ENCODE peak calls at places on chromosomes 7 and 10, in nine cellular contexts. K, Z, I, X, E, F, H, B and R are unnamed samples.
A peak's percentile ranks its signal among the peaks of the same experiment; 100 is the strongest.

GRCh38 chr10:21084700-21085099 is 187.6 kb upstream of the NEBL start:
- DNase-seq in K (no peak), H (no peak), I (no peak), F (no peak), X (no peak), Z (no peak), E (no peak), B (no peak), R (peak; percentile 3)

GRCh38 chr7:67857698-67858097 is 861.1 kb downstream of the TYW1 start:
- DNase-seq in Z (no peak), H (no peak), E (no peak), X (no peak), K (no peak), I (no peak), F (no peak), B (no peak), R (no peak)

GRCh38 chr10:121303273-121303890 is 294.9 kb downstream of the FGFR2 start:
- DNase-seq in F (no peak), I (no peak), B (no peak), E (no peak), Z (no peak), H (no peak), X (no peak), K (no peak), R (no peak)

GRCh38 chr10:100303724-100304319 is 17.3 kb upstream of the BLOC1S2 start:
- DNase-seq in Z (peak; percentile 70), K (peak; percentile 32), B (peak; percentile 57), I (peak; percentile 79), E (peak; percentile 48), H (peak; percentile 52), F (peak; percentile 60), X (peak; percentile 47), R (peak; percentile 50)

GRCh38 chr10:69202332-69202731 is 17.8 kb upstream of the HKDC1 start:
- DNase-seq in K (no peak), X (no peak), Z (peak; percentile 30), H (no peak), I (no peak), E (peak; percentile 24), B (no peak), F (no peak), R (no peak)

GRCh38 chr10:9634466-9634865 is 1383.2 kb upstream of the CELF2 start:
- DNase-seq in B (no peak), I (no peak), Z (peak; percentile 65), E (no peak), X (no peak), F (no peak), K (no peak), H (no peak), R (no peak)

GRCh38 chr10:109282510-109282909 is 640.8 kb downstream of the XPNPEP1 start:
- DNase-seq in Z (peak; percentile 83), K (no peak), H (peak; percentile 50), B (no peak), F (no peak), E (no peak), X (peak; percentile 35), I (no peak), R (no peak)

GRCh38 chr7:954330-955238 is at the start of gene ADAP1:
- DNase-seq in I (peak; percentile 73), F (peak; percentile 81), H (peak; percentile 85), K (no peak), B (peak; percentile 92), Z (peak; percentile 58), E (no peak), X (peak; percentile 62), R (peak; percentile 52)

GRCh38 chr10:134205-134742 is 981 bp upstream of the ZMYND11 start:
- DNase-seq in F (peak; percentile 55), H (peak; percentile 17), X (peak; percentile 10), E (peak; percentile 39), B (no peak), K (no peak), Z (no peak), I (peak; percentile 41), R (no peak)

GRCh38 chr10:46094931-46095755 is 49.1 kb upstream of the MSMB start:
- DNase-seq in B (peak; percentile 44), Z (peak; percentile 19), F (peak; percentile 13), H (no peak), K (no peak), E (no peak), X (no peak), I (no peak), R (peak; percentile 28)

GRCh38 chr7:20722941-20723340 is 63.7 kb downstream of the SP8 start:
- DNase-seq in F (no peak), H (no peak), I (no peak), Z (no peak), B (no peak), E (no peak), K (no peak), X (no peak), R (no peak)

GRCh38 chr7:33185786-33186185 is 56.4 kb downstream of the BBS9 start:
- DNase-seq in K (peak; percentile 34), X (peak; percentile 70), F (peak; percentile 56), H (peak; percentile 56), I (peak; percentile 77), E (peak; percentile 45), Z (peak; percentile 65), B (peak; percentile 63), R (peak; percentile 52)

GRCh38 chr7:5282464-5283316 is at the start of gene SLC29A4:
- DNase-seq in F (peak; percentile 62), Z (peak; percentile 45), K (peak; percentile 13), I (no peak), X (peak; percentile 19), B (peak; percentile 87), H (peak; percentile 71), E (no peak), R (no peak)

GRCh38 chr7:108066486-108066885 is 63.5 kb upstream of the LAMB1 start:
- DNase-seq in X (peak; percentile 52), B (no peak), F (no peak), I (no peak), Z (peak; percentile 44), K (no peak), H (no peak), E (no peak), R (no peak)

DNA sequence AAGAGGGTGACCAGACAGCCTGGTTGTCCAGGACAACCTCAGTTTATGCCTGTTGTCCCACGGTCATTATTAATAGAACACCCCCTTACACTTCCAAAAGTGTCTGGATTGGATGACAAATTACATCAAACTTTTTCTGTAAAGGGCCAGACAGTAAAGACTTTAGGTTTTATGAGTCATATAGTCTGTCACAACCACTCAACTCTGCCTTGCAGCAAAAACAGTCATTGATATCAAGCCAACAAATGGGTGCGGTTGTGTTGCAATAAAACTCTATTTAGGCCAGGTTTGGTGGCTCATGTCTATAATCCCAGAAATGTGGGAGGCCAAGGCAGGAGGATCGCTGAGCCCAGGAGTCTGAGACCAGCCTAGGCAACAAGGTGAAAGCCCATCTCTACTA is 66.7 kb upstream of the ATP6V0A4 start:
- DNase-seq in X (peak; percentile 94), H (no peak), I (no peak), Z (peak; percentile 88), B (no peak), E (no peak), F (no peak), K (no peak), R (no peak)
- TF ChIP-seq EZH2phosphoT487 in X (no peak), H (no peak), I (no peak), Z (no peak), B (no peak), E (no peak), F (no peak), K (no peak), R (no peak)

DNA sequence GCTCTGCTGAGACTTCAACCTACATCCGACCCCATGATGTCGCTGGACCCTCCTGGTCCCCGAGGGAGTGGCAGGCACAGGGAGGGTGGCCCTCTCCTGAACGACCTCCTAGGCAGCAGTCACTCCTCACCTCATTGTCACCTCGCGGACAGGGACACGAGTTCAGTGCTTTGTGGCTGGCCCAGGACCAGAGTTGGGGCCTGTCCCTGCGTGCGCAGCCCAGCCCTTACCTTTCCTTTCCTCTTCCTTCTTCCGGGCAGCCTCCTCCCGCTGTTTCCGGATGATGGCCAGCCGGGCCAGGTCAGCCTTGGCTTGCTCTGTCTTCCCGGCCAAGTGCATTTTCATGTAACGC is 10.8 kb downstream of the PDAP1 start:
- DNase-seq in B (no peak), I (no peak), Z (no peak), H (no peak), F (no peak), K (no peak), E (no peak), X (no peak), R (no peak)
- H3K36me3 ChIP-seq in B (peaks cover 65% of the 10 kb centered on the region), I (peaks cover 31% of the 10 kb centered on the region), Z (peaks cover 46% of the 10 kb centered on the region), H (no peaks in the 10 kb centered on the region), F (no peaks in the 10 kb centered on the region), K (peaks cover 55% of the 10 kb centered on the region), E (no peaks in the 10 kb centered on the region), X (peaks cover 22% of the 10 kb centered on the region), R (peaks cover 95% of the 10 kb centered on the region)

GRCh38 chr10:125369382-125370326 is 209.3 kb upstream of the CTBP2 start:
- DNase-seq in X (no peak), B (no peak), E (no peak), Z (no peak), F (no peak), I (no peak), H (no peak), K (no peak), R (no peak)

GRCh38 chr10:125375210-125375609 is 214.8 kb upstream of the CTBP2 start:
- DNase-seq in K (peak; percentile 29), H (no peak), F (no peak), X (peak; percentile 22), I (peak; percentile 20), Z (no peak), E (no peak), B (no peak), R (no peak)

GRCh38 chr10:125373546-125373945 is 213.2 kb upstream of the CTBP2 start:
- DNase-seq in I (no peak), H (no peak), B (no peak), Z (no peak), K (no peak), E (no peak), F (no peak), X (no peak), R (no peak)

DNA sequence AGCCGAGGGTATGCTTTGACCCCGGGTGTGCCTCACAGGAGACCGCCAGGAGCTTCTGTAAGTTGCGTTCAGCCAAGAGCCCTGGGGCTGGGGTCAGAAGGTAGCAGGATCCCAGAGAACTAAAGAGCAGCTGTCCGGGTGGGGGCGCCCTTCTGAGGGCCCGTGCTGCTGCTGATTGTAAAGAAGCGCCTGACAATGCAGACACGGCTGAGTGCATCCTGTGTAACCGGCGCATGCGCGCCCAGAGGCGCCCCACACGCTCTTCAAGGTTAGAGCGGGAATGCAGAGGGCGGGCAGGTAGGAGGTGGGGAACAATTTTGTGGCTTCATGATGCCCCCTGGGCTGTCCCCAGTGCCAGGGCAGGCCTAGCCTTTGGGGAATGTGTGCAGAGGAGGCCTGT is 210.2 kb upstream of the CTBP2 start:
- DNase-seq in I (peak; percentile 97), Z (no peak), E (no peak), K (peak; percentile 34), B (no peak), X (no peak), H (peak; percentile 65), F (peak; percentile 95), R (no peak)
- TF ChIP-seq EZH2phosphoT487 in I (no peak), Z (no peak), E (no peak), K (no peak), B (no peak), X (no peak), H (no peak), F (no peak), R (no peak)

DNA sequence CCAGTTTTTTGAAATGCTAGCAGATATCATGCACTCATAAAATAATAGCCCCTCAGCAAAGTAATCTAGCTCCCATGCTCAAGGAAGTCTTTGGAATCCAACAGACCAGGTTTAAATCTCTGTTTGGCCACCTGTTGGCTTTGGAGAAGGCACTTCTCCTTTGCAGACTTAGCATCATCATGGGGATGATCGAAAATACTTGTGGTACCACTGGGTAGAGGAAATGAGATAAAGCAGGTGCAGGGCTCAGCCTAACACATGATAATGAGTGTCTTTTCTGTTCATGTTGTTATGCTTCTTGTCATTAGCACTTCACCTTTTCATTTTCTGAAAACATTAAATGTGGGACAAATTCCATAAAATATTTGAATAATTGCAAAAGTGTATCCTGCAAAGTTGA is 67.4 kb downstream of the LRRC18 start:
- DNase-seq in B (no peak), K (no peak), E (no peak), I (no peak), F (no peak), Z (no peak), H (no peak), X (no peak), R (peak; percentile 39)
- H3K36me3 ChIP-seq in B (no peaks in the 10 kb centered on the region), K (no peaks in the 10 kb centered on the region), E (no peaks in the 10 kb centered on the region), I (no peaks in the 10 kb centered on the region), F (no peaks in the 10 kb centered on the region), Z (no peaks in the 10 kb centered on the region), H (no peaks in the 10 kb centered on the region), X (no peaks in the 10 kb centered on the region), R (peaks cover 70% of the 10 kb centered on the region)